ENCODE peak calls at places on chromosomes 7 and 10, in eight cellular contexts. V is H1, T is NB4, C is testis, K is endothelial cell of umbilical vein, G is HCT116, D is A549, A is IMR-90. F is an unnamed sample.

GRCh38 chr7:118918556-118918955 is 694.1 kb downstream of the ANKRD7 start:
- DNase-seq in A (peak; percentile 5), D (no peak), G (peak; percentile 26), K (no peak), C (no peak), V (no peak), T (peak; percentile 48), F (peak; percentile 12)

GRCh38 chr10:119725550-119726290 is at the start of gene INPP5F:
- DNase-seq in K (peak; percentile 97), D (peak; percentile 98), C (peak; percentile 99), V (peak; percentile 99), T (peak; percentile 99), A (peak; percentile 96), G (peak; percentile 97), F (peak; percentile 96)

GRCh38 chr10:99656199-99657064 is 2.9 kb upstream of the ENTPD7 start:
- DNase-seq in K (no peak), A (no peak), T (peak; percentile 43), C (no peak), V (no peak), G (no peak), D (no peak), F (no peak)

GRCh38 chr7:154308928-154309327 is 256.7 kb downstream of the DPP6 start:
- DNase-seq in A (no peak), D (no peak), T (no peak), K (no peak), V (no peak), C (no peak), G (no peak), F (no peak)

GRCh38 chr7:111992601-111993000 is 213.6 kb downstream of the DOCK4 start:
- DNase-seq in K (no peak), A (peak; percentile 26), G (no peak), V (no peak), T (no peak), C (no peak), D (no peak), F (no peak)

GRCh38 chr7:5420108-5420840 is 3.4 kb downstream of the TNRC18 start:
- DNase-seq in A (no peak), D (no peak), K (no peak), T (peak; percentile 70), G (no peak), C (peak; percentile 31), V (no peak), F (peak; percentile 52)

GRCh38 chr10:92773776-92774175 is 74.5 kb upstream of the EXOC6 start:
- DNase-seq in A (no peak), K (no peak), G (no peak), C (no peak), T (no peak), D (no peak), V (no peak), F (no peak)

GRCh38 chr10:22340362-22341189 is 4.7 kb upstream of the SPAG6 start:
- DNase-seq in G (peak; percentile 76), T (peak; percentile 75), K (peak; percentile 53), C (peak; percentile 82), V (peak; percentile 81), D (peak; percentile 76), A (peak; percentile 82), F (peak; percentile 90)

GRCh38 chr10:84135836-84136235 is 3.5 kb upstream of the GHITM start:
- DNase-seq in G (no peak), K (no peak), A (no peak), T (no peak), D (no peak), V (no peak), C (no peak), F (no peak)

GRCh38 chr10:121340176-121340850 is 257.9 kb downstream of the FGFR2 start:
- DNase-seq in K (no peak), D (no peak), T (no peak), C (no peak), A (no peak), G (no peak), V (peak; percentile 53), F (no peak)

GRCh38 chr10:112045885-112046284 is 137.7 kb downstream of the GPAM start:
- DNase-seq in C (no peak), V (no peak), G (no peak), K (no peak), D (no peak), A (no peak), T (no peak), F (no peak)

GRCh38 chr10:132447446-132448247 is 50.6 kb downstream of the PWWP2B start:
- DNase-seq in D (no peak), C (no peak), T (peak; percentile 87), V (no peak), G (no peak), A (peak; percentile 71), K (no peak), F (peak; percentile 35)

GRCh38 chr10:128979405-128979804 is 487.6 kb upstream of the MGMT start:
- DNase-seq in K (no peak), C (no peak), V (no peak), G (no peak), D (no peak), A (no peak), T (no peak), F (no peak)

GRCh38 chr7:136046548-136046947 is 69.4 kb upstream of the MTPN start:
- DNase-seq in A (no peak), T (no peak), V (no peak), C (no peak), D (no peak), G (no peak), K (no peak), F (no peak)

GRCh38 chr7:156949541-156950380 is at the start of gene NOM1:
- DNase-seq in C (peak; percentile 90), V (peak; percentile 93), T (peak; percentile 93), D (peak; percentile 80), A (peak; percentile 74), G (peak; percentile 56), K (peak; percentile 80), F (peak; percentile 95)

GRCh38 chr10:7409732-7410168 is 1.1 kb downstream of the SFMBT2 start:
- DNase-seq in T (peak; percentile 25), C (peak; percentile 39), K (no peak), A (no peak), G (no peak), V (no peak), D (no peak), F (peak; percentile 25)
- TF ChIP-seq POLR2A in T (no peak), C (no peak), K (no peak), A (no peak), G (no peak), V (no peak), D (no peak), F (no peak)

DNA sequence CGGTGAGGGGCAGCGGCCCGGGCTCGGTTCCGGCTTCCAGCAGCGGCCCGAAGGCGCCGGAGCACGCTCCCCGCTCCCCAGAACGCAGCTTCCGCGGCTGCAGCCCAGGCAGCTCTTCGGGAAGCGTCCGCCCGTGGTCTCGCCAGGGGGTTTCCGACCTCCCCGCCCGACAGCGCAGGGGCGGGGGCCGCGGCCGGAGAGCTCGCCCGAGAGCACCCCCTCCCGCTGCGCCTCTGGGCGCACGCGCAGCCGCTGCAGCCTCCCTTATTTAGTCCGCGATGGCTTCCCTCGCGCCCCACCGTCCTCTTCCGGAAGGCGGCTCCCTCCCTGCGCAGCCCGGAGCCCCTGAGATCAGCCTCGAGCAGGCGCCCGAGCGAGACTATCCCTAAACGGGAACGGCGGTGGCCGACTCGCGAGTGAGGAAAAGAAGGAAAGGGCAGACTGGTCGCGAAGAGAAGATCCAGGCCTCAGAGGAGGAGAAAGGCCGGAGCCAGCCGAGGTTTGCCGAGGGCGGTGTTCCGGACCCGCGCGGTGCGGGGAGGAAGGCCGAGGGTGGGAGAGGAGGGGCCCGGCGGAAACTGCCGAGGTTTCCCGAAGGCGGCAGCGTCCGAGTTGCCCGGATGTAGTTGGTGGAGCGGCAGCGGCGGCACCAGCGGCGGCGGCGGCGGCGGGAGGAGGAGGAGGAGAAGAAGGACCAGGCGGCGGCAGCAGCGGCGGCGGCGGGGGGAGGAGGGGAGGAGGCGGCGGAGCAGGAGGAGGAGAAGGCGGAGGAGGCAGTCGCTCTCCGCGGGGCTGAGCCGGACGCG is at the start of gene WAC:
- DNase-seq in V (peak; percentile 99), T (peak; percentile 90), K (peak; percentile 94), G (peak; percentile 83), C (peak; percentile 95), D (peak; percentile 67), A (peak; percentile 89), F (peak; percentile 96)
- TF ChIP-seq POLR2A in V (peak; percentile 85), T (peak; percentile 52), K (no peak), G (no peak), C (peak; percentile 56), D (peak; percentile 60), A (peak; percentile 96), F (peak; percentile 87)

GRCh38 chr7:134209322-134210015 is 82.3 kb downstream of the LRGUK start:
- DNase-seq in G (no peak), V (no peak), C (no peak), D (no peak), A (no peak), T (no peak), K (no peak), F (no peak)
- TF ChIP-seq POLR2A in G (no peak), V (no peak), C (no peak), D (no peak), A (no peak), T (no peak), K (no peak), F (no peak)

DNA sequence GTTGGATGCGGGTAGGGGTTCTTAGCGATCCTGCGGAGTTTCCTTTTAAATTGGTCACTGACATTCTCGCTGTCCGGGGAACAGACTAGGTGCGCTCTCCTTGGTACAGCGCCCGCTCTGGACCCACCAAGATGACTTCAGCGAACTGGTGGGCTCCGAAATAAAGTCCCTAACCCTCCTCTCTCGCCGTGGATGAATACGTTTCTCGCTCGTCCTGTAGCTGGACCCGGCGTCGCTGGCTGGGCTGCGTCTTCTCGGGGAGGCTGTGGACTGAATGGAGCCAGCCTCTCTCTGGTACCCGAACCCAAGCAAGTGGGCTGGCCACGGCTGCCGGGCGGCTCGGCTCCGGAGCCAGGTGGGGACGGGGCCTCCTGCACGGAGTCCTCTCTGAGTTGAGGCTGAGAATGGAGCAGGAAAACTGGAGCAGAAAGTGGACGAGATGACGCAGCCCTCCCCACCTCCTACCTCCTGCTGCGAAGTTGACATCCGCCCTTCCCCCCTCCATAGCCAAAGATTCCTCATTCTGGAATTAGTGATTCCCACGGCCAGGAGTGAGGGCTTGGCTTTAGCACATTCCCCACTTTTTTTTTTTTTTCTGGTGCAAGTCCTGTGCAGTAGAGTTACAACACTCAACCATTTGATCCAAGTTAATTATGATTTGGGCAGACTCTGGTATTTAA is 1.5 kb downstream of the UNC5B start:
- DNase-seq in C (peak; percentile 56), K (peak; percentile 29), G (no peak), V (no peak), A (peak; percentile 80), D (peak; percentile 33), T (no peak), F (no peak)
- TF ChIP-seq POLR2A in C (no peak), K (no peak), G (no peak), V (peak; percentile 16), A (no peak), D (no peak), T (no peak), F (no peak)

F was measured in erythroblast.